ENCODE peak calls at places on chromosomes 5 and 9, in five cellular contexts. L is suprapubic skin, E is astrocyte, Y is uterus, U is left ventricle myocardium inferior. C is an unnamed sample.

GRCh38 chr5:181223041-181223728 is at the start of gene TRIM41:
- DNase-seq in E (peak), Y (peak), L (peak), U (peak), C (peak)

GRCh38 chr5:78905084-78905938 is 79.8 kb downstream of the ARSB start:
- DNase-seq in U (no peak), L (no peak), Y (no peak), E (peak), C (no peak)

GRCh38 chr5:72692273-72692672 is 124.2 kb upstream of the TNPO1 start:
- DNase-seq in E (no peak), U (no peak), L (no peak), Y (no peak), C (no peak)

GRCh38 chr9:120886490-120886967 is 9.5 kb upstream of the PHF19 start:
- DNase-seq in U (peak), Y (no peak), E (peak), L (no peak), C (peak)

GRCh38 chr9:119898316-119898715 is 529.1 kb upstream of the BRINP1 start:
- DNase-seq in U (no peak), Y (no peak), E (no peak), L (no peak), C (no peak)

GRCh38 chr5:108696407-108696806 is 51.3 kb upstream of the FER start:
- DNase-seq in L (no peak), E (no peak), Y (no peak), U (no peak), C (no peak)

GRCh38 chr5:87499478-87500410 is 87.0 kb upstream of the CCNH start:
- DNase-seq in L (peak), E (no peak), Y (no peak), U (no peak), C (no peak)

GRCh38 chr9:77523891-77524290 is 124.2 kb downstream of the GNA14 start:
- DNase-seq in L (no peak), U (no peak), E (no peak), Y (peak), C (no peak)

GRCh38 chr5:179699640-179700298 is 1.0 kb downstream of the CANX start:
- DNase-seq in E (peak), Y (no peak), U (no peak), L (no peak), C (no peak)

GRCh38 chr9:137366891-137367381 is 56.0 kb downstream of the EXD3 start:
- DNase-seq in L (no peak), U (no peak), E (no peak), Y (peak), C (no peak)

GRCh38 chr5:175573493-175574269 is 84.2 kb upstream of the HRH2 start:
- DNase-seq in Y (no peak), E (no peak), U (no peak), L (no peak), C (no peak)

GRCh38 chr9:76161546-76161945 is 232.7 kb downstream of the RFK start:
- DNase-seq in Y (peak), U (no peak), E (peak), L (no peak), C (no peak)

GRCh38 chr5:176317534-176318374 is 43.8 kb downstream of the KIAA1191 start:
- DNase-seq in U (no peak), E (no peak), L (no peak), Y (no peak), C (no peak)

GRCh38 chr9:77896269-77897245 is 135.1 kb downstream of the GNAQ start:
- DNase-seq in Y (no peak), E (no peak), U (no peak), L (no peak), C (no peak)

GRCh38 chr5:119031047-119031886 is 39.6 kb upstream of the DMXL1 start:
- DNase-seq in L (no peak), U (no peak), E (no peak), Y (no peak), C (no peak)

GRCh38 chr5:122333564-122333963 is 21.5 kb downstream of the SNCAIP start:
- DNase-seq in L (no peak), U (no peak), E (no peak), Y (no peak), C (no peak)

GRCh38 chr5:98309785-98310566 is 463.5 kb upstream of the RGMB start:
- DNase-seq in Y (no peak), L (no peak), E (peak), U (no peak), C (no peak)

GRCh38 chr9:93123561-93124283 is 10.3 kb downstream of the NINJ1 start:
- DNase-seq in Y (peak), U (no peak), E (no peak), L (peak), C (peak)

GRCh38 chr5:181052526-181052927 is 12.5 kb downstream of the BTNL9 start:
- DNase-seq in Y (no peak), E (no peak), U (peak), L (no peak), C (no peak)

GRCh38 chr9:7491641-7492040 is 307.9 kb downstream of the DMAC1 start:
- DNase-seq in E (no peak), Y (no peak), U (no peak), L (no peak), C (no peak)

GRCh38 chr5:145072880-145073279 is 762.3 kb downstream of the PRELID2 start:
- DNase-seq in E (no peak), Y (no peak), U (no peak), L (no peak), C (no peak)

GRCh38 chr9:135522931-135523330 is 1.7 kb downstream of the LCN1 start:
- DNase-seq in E (no peak), L (peak), U (no peak), Y (no peak), C (no peak)

GRCh38 chr5:160556886-160557285 is 135.2 kb downstream of the PTTG1 start:
- DNase-seq in Y (no peak), L (no peak), E (peak), U (no peak), C (no peak)

GRCh38 chr5:132666310-132667123 is 7.3 kb upstream of the IL4 start:
- DNase-seq in U (no peak), E (no peak), L (no peak), Y (no peak), C (no peak)

GRCh38 chr5:111509119-111509518 is 3.2 kb downstream of the STARD4 start:
- DNase-seq in U (no peak), E (no peak), Y (no peak), L (no peak), C (no peak)

GRCh38 chr9:103941104-103941503 is 153.0 kb upstream of the SMC2 start:
- DNase-seq in U (no peak), Y (no peak), L (no peak), E (no peak), C (no peak)

GRCh38 chr9:91048739-91049138 is 247.1 kb downstream of the SYK start:
- DNase-seq in U (no peak), Y (no peak), E (no peak), L (no peak), C (no peak)

GRCh38 chr5:1338196-1338490 is 6.8 kb downstream of the CLPTM1L start:
- DNase-seq in E (no peak), U (no peak), Y (no peak), L (no peak), C (no peak)

GRCh38 chr9:124278054-124278540 is 20.3 kb downstream of the NEK6 start:
- DNase-seq in Y (no peak), L (no peak), E (no peak), U (no peak), C (no peak)

GRCh38 chr9:126523621-126524111 is 90.1 kb upstream of the LMX1B start:
- DNase-seq in Y (no peak), E (no peak), U (no peak), L (no peak), C (peak)

GRCh38 chr9:109751253-109751652 is 28.7 kb upstream of the PALM2AKAP2 start:
- DNase-seq in U (no peak), Y (no peak), L (no peak), E (peak), C (no peak)

GRCh38 chr5:122864400-122864799 is 19.0 kb downstream of the SNX24 start:
- DNase-seq in U (no peak), E (no peak), Y (no peak), L (no peak), C (no peak)

GRCh38 chr5:72472666-72473422 is 34.4 kb downstream of the ZNF366 start:
- DNase-seq in E (no peak), Y (no peak), L (no peak), U (no peak), C (no peak)

GRCh38 chr5:34486160-34486765 is 169.9 kb upstream of the RAI14 start:
- DNase-seq in L (peak), U (peak), E (peak), Y (peak), C (peak)

GRCh38 chr5:146188358-146188757 is 5.9 kb upstream of the LARS1 start:
- DNase-seq in Y (no peak), E (peak), L (no peak), U (no peak), C (no peak)

GRCh38 chr5:55650391-55650790 is 61.7 kb downstream of the SLC38A9 start:
- DNase-seq in E (peak), U (no peak), Y (no peak), L (no peak), C (no peak)

GRCh38 chr9:108786756-108787663 is 68.8 kb downstream of the ACTL7B start:
- DNase-seq in E (peak), L (no peak), Y (no peak), U (no peak), C (no peak)

GRCh38 chr5:94433393-94434149 is 184.8 kb downstream of the KIAA0825 start:
- DNase-seq in Y (no peak), L (no peak), E (peak), U (no peak), C (peak)
- H3K27ac ChIP-seq in Y (no peak), L (peak), E (no peak), U (peak), C (no peak)

GRCh38 chr5:124810420-124810819 is 64.0 kb upstream of the ZNF608 start:
- DNase-seq in E (no peak), U (no peak), Y (no peak), L (no peak), C (no peak)
- H3K27ac ChIP-seq in E (no peak), U (no peak), Y (no peak), L (no peak), C (no peak)

GRCh38 chr9:89528131-89528530 is 30.2 kb upstream of the SEMA4D start:
- DNase-seq in U (no peak), E (no peak), Y (no peak), L (no peak), C (peak)

GRCh38 chr9:89525673-89526374 is 27.9 kb upstream of the SEMA4D start:
- DNase-seq in Y (no peak), U (no peak), L (no peak), E (no peak), C (no peak)

GRCh38 chr9:89526667-89527066 is 28.8 kb upstream of the SEMA4D start:
- DNase-seq in L (no peak), E (no peak), U (no peak), Y (no peak), C (no peak)

GRCh38 chr9:89528540-89528939 is 30.6 kb upstream of the SEMA4D start:
- DNase-seq in Y (no peak), E (no peak), L (no peak), U (no peak), C (no peak)

GRCh38 chr9:89527084-89527483 is 29.2 kb upstream of the SEMA4D start:
- DNase-seq in Y (no peak), E (no peak), U (peak), L (no peak), C (peak)
- H3K27ac ChIP-seq in Y (no peak), E (no peak), U (no peak), L (no peak), C (no peak)

DNA sequence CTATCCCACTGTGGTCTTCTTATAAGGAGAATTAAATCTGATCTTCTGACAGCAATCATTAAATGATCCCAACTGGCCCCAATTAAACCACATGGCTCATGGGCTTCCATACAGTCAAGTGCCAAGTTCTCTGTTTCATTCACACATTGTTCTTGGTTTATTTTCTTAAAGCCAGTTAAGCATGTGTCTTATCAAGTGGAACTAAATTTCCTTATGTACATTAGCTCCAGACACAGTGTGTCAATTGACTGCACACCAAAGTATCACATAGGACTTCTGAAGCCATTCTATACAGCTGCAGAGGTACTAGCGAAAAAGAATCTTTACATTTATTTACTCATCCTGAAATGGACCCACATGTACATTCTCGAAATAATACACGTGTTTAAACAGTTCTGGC is 51.1 kb downstream of the MEF2C start:
- DNase-seq in U (no peak), L (no peak), Y (no peak), E (no peak), C (no peak)
- H3K27ac ChIP-seq in U (peak), L (no peak), Y (peak), E (no peak), C (peak)

GRCh38 chr5:138402640-138403039 is 36.2 kb upstream of the REEP2 start:
- DNase-seq in L (no peak), Y (no peak), E (no peak), U (no peak), C (no peak)
- H3K27ac ChIP-seq in L (no peak), Y (no peak), E (no peak), U (no peak), C (no peak)

GRCh38 chr5:172699423-172699822 is 58.4 kb downstream of the NEURL1B start:
- DNase-seq in Y (no peak), E (no peak), L (no peak), U (no peak), C (no peak)
- H3K27ac ChIP-seq in Y (peak), E (no peak), L (peak), U (peak), C (no peak)